ENCODE peak calls at places on chromosome 10, in nine cellular contexts. M is CD4-positive, CD25-positive, alpha-beta regulatory T cell; B is A549; J is psoas muscle; S is right cardiac atrium; X is body of pancreas; P is stomach; Q is trophoblast cell; F is coronary artery. N is an unnamed sample.

GRCh38 chr10:103820101-103821062 is 35.0 kb downstream of the SH3PXD2A start:
- DNase-seq in M (no peak), B (no peak), J (peak; percentile 85), S (peak; percentile 94), X (peak; percentile 63), P (peak; percentile 61), Q (no peak), F (no peak), N (no peak)

GRCh38 chr10:35852721-35853120 is 210.6 kb upstream of the FZD8 start:
- DNase-seq in M (no peak), B (no peak), J (no peak), S (peak; percentile 76), X (no peak), P (no peak), Q (no peak), F (no peak), N (no peak)

GRCh38 chr10:28686835-28687682 is 9.7 kb downstream of the BAMBI start:
- DNase-seq in M (no peak), B (no peak), J (no peak), S (no peak), X (no peak), P (no peak), Q (no peak), F (no peak), N (no peak)

GRCh38 chr10:81018898-81019890 is 481.5 kb downstream of the SH2D4B start:
- DNase-seq in M (no peak), B (peak; percentile 70), J (no peak), S (no peak), X (peak; percentile 19), P (no peak), Q (no peak), F (no peak), N (peak; percentile 25)

GRCh38 chr10:86344714-86345161 is 21.9 kb downstream of the GRID1 start:
- DNase-seq in M (no peak), B (no peak), J (no peak), S (no peak), X (peak; percentile 9), P (no peak), Q (no peak), F (no peak), N (no peak)

GRCh38 chr10:7218974-7219373 is 191.9 kb downstream of the SFMBT2 start:
- DNase-seq in M (no peak), B (peak; percentile 30), J (no peak), S (no peak), X (no peak), P (no peak), Q (no peak), F (no peak), N (peak; percentile 17)

GRCh38 chr10:49008505-49009202 is 69.0 kb upstream of the LRRC18 start:
- DNase-seq in M (no peak), B (no peak), J (no peak), S (peak; percentile 48), X (no peak), P (no peak), Q (no peak), F (no peak), N (no peak)

GRCh38 chr10:96858038-96858705 is 26.1 kb downstream of the LCOR start:
- DNase-seq in M (no peak), B (no peak), J (no peak), S (no peak), X (no peak), P (no peak), Q (no peak), F (no peak), N (no peak)

GRCh38 chr10:92387289-92387940 is 96.4 kb downstream of the MARCHF5 start:
- DNase-seq in M (no peak), B (peak; percentile 72), J (no peak), S (peak; percentile 57), X (peak; percentile 19), P (no peak), Q (peak; percentile 18), F (no peak), N (no peak)

GRCh38 chr10:88131561-88132139 is 268.2 kb downstream of the PTEN start:
- DNase-seq in M (no peak), B (no peak), J (peak; percentile 83), S (no peak), X (peak; percentile 97), P (peak; percentile 94), Q (no peak), F (peak; percentile 75), N (no peak)

GRCh38 chr10:661891-662605 is 27.4 kb downstream of the DIP2C start:
- DNase-seq in M (no peak), B (no peak), J (no peak), S (peak; percentile 46), X (peak; percentile 30), P (no peak), Q (no peak), F (no peak), N (no peak)
- H3K27ac ChIP-seq in M (no peak overlapping the region), B (no peak overlapping the region), J (peak overlapping the region; percentile 66), S (no peak overlapping the region), X (peak overlapping the region; percentile 75), P (no peak overlapping the region), Q (no peak overlapping the region), F (no peak overlapping the region), N (no peak overlapping the region)

DNA sequence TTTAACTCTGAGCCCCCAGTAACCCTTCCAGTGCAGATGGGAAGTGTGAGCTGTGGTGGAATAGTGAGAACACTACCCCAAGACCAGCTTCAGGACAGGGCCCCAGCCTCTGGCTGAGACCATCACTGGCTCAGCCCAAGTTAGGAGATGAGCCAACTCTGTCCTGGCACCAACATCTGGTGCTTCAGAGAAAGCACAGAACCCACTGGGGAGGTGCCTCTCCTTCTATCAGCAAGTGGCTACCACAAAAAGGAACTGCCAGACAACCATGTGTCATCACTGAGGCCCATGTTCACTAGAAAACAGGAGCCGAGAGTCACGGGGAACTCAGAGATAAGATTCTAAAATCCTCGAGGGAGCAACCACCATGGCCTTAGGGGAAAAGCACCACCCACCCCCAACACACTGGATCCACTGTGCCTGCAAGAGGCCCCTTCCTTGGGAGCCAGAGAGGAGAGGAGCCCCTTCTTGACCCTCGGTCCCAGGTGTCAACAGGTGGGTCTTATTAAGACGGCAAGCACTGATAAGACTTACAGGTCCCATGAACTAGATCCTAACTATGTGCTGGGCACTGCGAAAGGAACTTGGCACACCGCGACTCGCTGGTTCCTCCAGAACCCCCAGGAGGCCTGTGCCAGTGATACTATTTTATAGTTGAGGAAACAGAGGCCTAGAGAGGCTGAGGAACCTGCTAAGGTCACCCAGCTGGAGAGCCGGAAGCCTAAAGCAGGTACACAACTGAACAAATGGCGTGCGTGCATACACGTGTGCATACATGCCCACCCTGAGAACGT is 102.7 kb downstream of the FAM53B start:
- DNase-seq in M (no peak), B (no peak), J (no peak), S (peak; percentile 80), X (no peak), P (no peak), Q (peak; percentile 9), F (no peak), N (no peak)
- H3K27ac ChIP-seq in M (peak overlapping the region; percentile 48), B (no peak overlapping the region), J (peak overlapping the region; percentile 11), S (peak overlapping the region; percentile 79), X (no peak overlapping the region), P (peak overlapping the region; percentile 62), Q (peak overlapping the region; percentile 10), F (no peak overlapping the region), N (no peak overlapping the region)

GRCh38 chr10:44463511-44464121 is 78.7 kb upstream of the CXCL12 start:
- DNase-seq in M (no peak), B (no peak), J (no peak), S (no peak), X (no peak), P (no peak), Q (peak; percentile 66), F (no peak), N (no peak)

GRCh38 chr10:44465430-44466115 is 80.7 kb upstream of the CXCL12 start:
- DNase-seq in M (no peak), B (no peak), J (no peak), S (no peak), X (no peak), P (no peak), Q (no peak), F (no peak), N (no peak)

GRCh38 chr10:44466236-44466635 is 81.3 kb upstream of the CXCL12 start:
- DNase-seq in M (no peak), B (no peak), J (no peak), S (no peak), X (no peak), P (no peak), Q (no peak), F (no peak), N (no peak)

GRCh38 chr10:44462338-44462914 is 77.5 kb upstream of the CXCL12 start:
- DNase-seq in M (no peak), B (no peak), J (no peak), S (no peak), X (no peak), P (no peak), Q (no peak), F (no peak), N (no peak)

DNA sequence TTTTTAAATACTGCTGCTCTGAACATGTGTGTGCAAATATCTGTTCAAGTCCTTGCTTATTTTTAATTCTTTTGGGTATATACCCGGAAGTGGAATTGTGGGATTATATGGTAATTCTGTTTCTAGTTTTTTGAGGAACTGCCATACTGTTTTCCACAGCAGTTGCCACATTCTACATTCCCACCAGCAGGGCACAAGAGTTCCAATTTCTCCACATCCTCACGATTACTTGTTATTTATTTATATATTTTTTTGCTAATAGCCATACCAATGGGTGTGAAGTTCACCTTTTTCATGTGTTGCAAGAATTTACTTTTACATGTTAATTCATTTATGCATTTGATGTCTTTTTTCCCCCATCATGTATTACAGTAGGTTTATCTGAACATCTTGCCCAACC is 79.6 kb upstream of the CXCL12 start:
- DNase-seq in M (no peak), B (no peak), J (no peak), S (no peak), X (no peak), P (no peak), Q (no peak), F (no peak), N (no peak)
- H3K27ac ChIP-seq in M (no peak overlapping the region), B (no peak overlapping the region), J (no peak overlapping the region), S (no peak overlapping the region), X (no peak overlapping the region), P (no peak overlapping the region), Q (no peak overlapping the region), F (no peak overlapping the region), N (no peak overlapping the region)

GRCh38 chr10:119314061-119314460 is 106.7 kb downstream of the GRK5 start:
- DNase-seq in M (no peak), B (no peak), J (no peak), S (peak; percentile 76), X (no peak), P (no peak), Q (no peak), F (no peak), N (no peak)
- H3K27ac ChIP-seq in M (no peak overlapping the region), B (peak overlapping the region; percentile 96), J (peak overlapping the region; percentile 60), S (peak overlapping the region; percentile 60), X (no peak overlapping the region), P (peak overlapping the region; percentile 67), Q (no peak overlapping the region), F (peak overlapping the region; percentile 88), N (peak overlapping the region; percentile 95)

N was measured in Panc1.